ENCODE peak calls at places on chromosomes 5 and 9, in eight cellular contexts. N, Z, F, Q, R, S, P and A are unnamed samples.

GRCh38 chr9:78054180-78054579 is 22.6 kb upstream of the GNAQ start:
- DNase-seq in N (no peak), Z (no peak), F (no peak), Q (no peak), R (no peak), S (no peak), P (no peak), A (no peak)

GRCh38 chr9:2178034-2178734 is 163.0 kb downstream of the SMARCA2 start:
- DNase-seq in N (no peak), Z (no peak), F (no peak), Q (no peak), R (no peak), S (no peak), P (no peak), A (no peak)

GRCh38 chr5:146213210-146213838 is 9.9 kb downstream of the RBM27 start:
- DNase-seq in N (no peak), Z (no peak), F (no peak), Q (no peak), R (no peak), S (no peak), P (no peak), A (no peak)

GRCh38 chr5:68454766-68455165 is 239.2 kb downstream of the PIK3R1 start:
- DNase-seq in N (no peak), Z (no peak), F (no peak), Q (no peak), R (no peak), S (no peak), P (no peak), A (no peak)

GRCh38 chr5:96112703-96113102 is 151.1 kb upstream of the ELL2 start:
- DNase-seq in N (no peak), Z (no peak), F (no peak), Q (no peak), R (no peak), S (no peak), P (no peak), A (no peak)

GRCh38 chr9:136083558-136084190 is 11.4 kb downstream of the NACC2 start:
- DNase-seq in N (no peak), Z (no peak), F (no peak), Q (no peak), R (no peak), S (no peak), P (no peak), A (peak)

GRCh38 chr5:124519396-124519795 is 227.0 kb downstream of the ZNF608 start:
- DNase-seq in N (no peak), Z (no peak), F (no peak), Q (no peak), R (no peak), S (no peak), P (peak), A (no peak)

GRCh38 chr5:73256012-73256411 is 83.0 kb downstream of the TMEM174 start:
- DNase-seq in N (no peak), Z (no peak), F (no peak), Q (no peak), R (no peak), S (no peak), P (no peak), A (no peak)

GRCh38 chr5:76794871-76795270 is 24.0 kb upstream of the F2RL1 start:
- DNase-seq in N (no peak), Z (no peak), F (no peak), Q (no peak), R (no peak), S (no peak), P (no peak), A (no peak)

GRCh38 chr5:110150199-110150598 is 460.5 kb downstream of the MAN2A1 start:
- DNase-seq in N (no peak), Z (no peak), F (no peak), Q (no peak), R (no peak), S (no peak), P (no peak), A (no peak)

GRCh38 chr5:31385774-31386537 is 145.9 kb downstream of the DROSHA start:
- DNase-seq in N (no peak), Z (no peak), F (peak), Q (no peak), R (no peak), S (no peak), P (no peak), A (no peak)

GRCh38 chr9:137606005-137606601 is 617 bp downstream of the ARRDC1 start:
- DNase-seq in N (no peak), Z (no peak), F (no peak), Q (peak), R (no peak), S (peak), P (peak), A (no peak)

GRCh38 chr9:109477269-109478203 is 20.6 kb downstream of the PTPN3 start:
- DNase-seq in N (no peak), Z (no peak), F (no peak), Q (peak), R (no peak), S (peak), P (no peak), A (no peak)

GRCh38 chr5:4207456-4207855 is 611.8 kb downstream of the IRX1 start:
- DNase-seq in N (no peak), Z (no peak), F (no peak), Q (no peak), R (no peak), S (no peak), P (no peak), A (no peak)

GRCh38 chr9:14437336-14438231 is 123.6 kb upstream of the NFIB start:
- DNase-seq in N (no peak), Z (no peak), F (no peak), Q (no peak), R (no peak), S (no peak), P (peak), A (no peak)

GRCh38 chr5:151018846-151019245 is 1.5 kb upstream of the GPX3 start:
- DNase-seq in N (no peak), Z (no peak), F (no peak), Q (no peak), R (no peak), S (no peak), P (no peak), A (no peak)

GRCh38 chr5:27472875-27473274 is 434.5 kb upstream of the CDH9 start:
- DNase-seq in N (no peak), Z (no peak), F (no peak), Q (no peak), R (no peak), S (no peak), P (no peak), A (no peak)

GRCh38 chr9:6711403-6711802 is 46.4 kb upstream of the KDM4C start:
- DNase-seq in N (no peak), Z (no peak), F (no peak), Q (no peak), R (no peak), S (no peak), P (no peak), A (no peak)

GRCh38 chr9:134629586-134630392 is 11.8 kb upstream of the COL5A1 start:
- DNase-seq in N (peak), Z (no peak), F (no peak), Q (no peak), R (peak), S (peak), P (no peak), A (peak)

GRCh38 chr5:25027016-25027415 is 382.2 kb upstream of the CDH10 start:
- DNase-seq in N (no peak), Z (no peak), F (no peak), Q (no peak), R (no peak), S (no peak), P (no peak), A (no peak)

GRCh38 chr5:134445841-134446818 is 34.4 kb upstream of the CDKN2AIPNL start:
- DNase-seq in N (no peak), Z (no peak), F (no peak), Q (no peak), R (no peak), S (no peak), P (no peak), A (peak)

GRCh38 chr9:84966876-84967830 is 297.6 kb downstream of the NTRK2 start:
- DNase-seq in N (no peak), Z (no peak), F (no peak), Q (no peak), R (no peak), S (no peak), P (no peak), A (no peak)

GRCh38 chr5:76785493-76785892 is 33.3 kb upstream of the F2RL1 start:
- DNase-seq in N (no peak), Z (no peak), F (peak), Q (no peak), R (no peak), S (no peak), P (no peak), A (no peak)

GRCh38 chr9:77752566-77752965 is 104.4 kb upstream of the GNA14 start:
- DNase-seq in N (no peak), Z (no peak), F (no peak), Q (no peak), R (no peak), S (no peak), P (no peak), A (no peak)

GRCh38 chr5:1887400-1888360 is 5.0 kb upstream of the IRX4 start:
- DNase-seq in N (no peak), Z (no peak), F (no peak), Q (no peak), R (no peak), S (no peak), P (no peak), A (no peak)

GRCh38 chr9:31415184-31415583 is 969.3 kb upstream of the ACO1 start:
- DNase-seq in N (no peak), Z (no peak), F (no peak), Q (no peak), R (no peak), S (no peak), P (no peak), A (no peak)

GRCh38 chr9:120931278-120932085 is 4.9 kb upstream of the TRAF1 start:
- DNase-seq in N (no peak), Z (no peak), F (peak), Q (peak), R (no peak), S (peak), P (peak), A (no peak)

GRCh38 chr9:79574716-79575242 is 3.0 kb downstream of the TLE4 start:
- DNase-seq in N (no peak), Z (no peak), F (no peak), Q (no peak), R (no peak), S (no peak), P (no peak), A (no peak)

GRCh38 chr5:26388946-26389345 is 649.4 kb downstream of the CDH9 start:
- DNase-seq in N (no peak), Z (no peak), F (no peak), Q (no peak), R (no peak), S (no peak), P (no peak), A (no peak)

GRCh38 chr5:177468329-177469058 is 4.9 kb downstream of the DBN1 start:
- DNase-seq in N (no peak), Z (no peak), F (no peak), Q (no peak), R (no peak), S (no peak), P (no peak), A (peak)

GRCh38 chr5:165574140-165574539 is 2068.7 kb downstream of the MAT2B start:
- DNase-seq in N (no peak), Z (no peak), F (no peak), Q (no peak), R (no peak), S (no peak), P (no peak), A (no peak)

GRCh38 chr5:167699434-167699833 is 592.0 kb upstream of the WWC1 start:
- DNase-seq in N (no peak), Z (peak), F (peak), Q (no peak), R (no peak), S (no peak), P (no peak), A (no peak)

GRCh38 chr5:150487199-150488061 is 20.5 kb upstream of the NDST1 start:
- DNase-seq in N (no peak), Z (peak), F (no peak), Q (peak), R (no peak), S (peak), P (peak), A (no peak)

GRCh38 chr5:138448481-138449398 is 9.9 kb downstream of the REEP2 start:
- DNase-seq in N (no peak), Z (no peak), F (peak), Q (no peak), R (no peak), S (no peak), P (no peak), A (no peak)

GRCh38 chr5:143126121-143127019 is 277.1 kb downstream of the NR3C1 start:
- DNase-seq in N (no peak), Z (no peak), F (no peak), Q (no peak), R (no peak), S (no peak), P (no peak), A (no peak)
- TF ChIP-seq POLR2A in N (no peak), Z (no peak), F (no peak), Q (no peak), R (no peak), S (no peak), P (no peak), A (no peak)

DNA sequence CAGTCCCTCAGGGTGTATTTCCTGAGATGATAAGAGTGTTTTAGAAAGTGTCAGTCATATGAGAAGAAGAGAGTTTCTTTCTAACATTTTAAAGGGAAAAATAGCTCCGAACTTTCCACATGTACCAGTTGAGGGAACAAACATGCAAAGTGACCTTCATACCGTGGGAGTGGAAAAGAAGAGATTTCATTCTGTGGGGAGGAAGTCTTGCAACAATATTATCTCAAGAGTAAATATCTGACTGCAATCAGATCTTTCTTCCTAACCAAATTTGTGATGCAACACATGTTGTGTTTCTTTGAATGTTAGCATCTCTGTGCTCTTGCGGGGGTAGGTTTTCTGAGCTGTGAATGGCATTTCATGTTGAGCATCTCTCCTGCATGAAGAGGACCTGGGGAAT is 30.6 kb downstream of the ANKRD55 start:
- DNase-seq in N (no peak), Z (no peak), F (no peak), Q (no peak), R (no peak), S (no peak), P (no peak), A (no peak)
- TF ChIP-seq POLR2A in N (no peak), Z (no peak), F (no peak), Q (no peak), R (no peak), S (no peak), P (no peak), A (no peak)

GRCh38 chr9:133153227-133154096 is 10.3 kb downstream of the GBGT1 start:
- DNase-seq in N (no peak), Z (no peak), F (no peak), Q (no peak), R (no peak), S (no peak), P (no peak), A (peak)
- TF ChIP-seq POLR2A in N (no peak), Z (no peak), F (no peak), Q (no peak), R (no peak), S (no peak), P (no peak), A (no peak)

GRCh38 chr5:75234251-75234650 is 2.4 kb downstream of the ANKRD31 start:
- DNase-seq in N (no peak), Z (no peak), F (no peak), Q (no peak), R (no peak), S (no peak), P (no peak), A (no peak)

GRCh38 chr5:75235711-75236110 is 967 bp downstream of the ANKRD31 start:
- DNase-seq in N (no peak), Z (no peak), F (no peak), Q (no peak), R (no peak), S (no peak), P (no peak), A (no peak)

GRCh38 chr5:75242067-75242466 is 5.4 kb upstream of the ANKRD31 start:
- DNase-seq in N (no peak), Z (no peak), F (no peak), Q (no peak), R (no peak), S (no peak), P (no peak), A (no peak)

GRCh38 chr5:75239681-75240080 is 3.0 kb upstream of the ANKRD31 start:
- DNase-seq in N (no peak), Z (no peak), F (no peak), Q (no peak), R (no peak), S (no peak), P (no peak), A (no peak)

GRCh38 chr5:75236322-75237316 is at the start of gene ANKRD31:
- DNase-seq in N (peak), Z (peak), F (no peak), Q (peak), R (peak), S (peak), P (peak), A (peak)
- TF ChIP-seq POLR2A in N (peak), Z (peak), F (no peak), Q (no peak), R (peak), S (peak), P (no peak), A (peak)